ENCODE peak calls at places on chromosomes 2 and 18, in nine cellular contexts. One of them, this sample, is unnamed.

GRCh38 chr2:112085916-112086669 is 31.0 kb downstream of the TMEM87B start:
- DNase-seq in HFF-Myc: no peak
- DNase-seq in cardiac fibroblast: peak
- DNase-seq in body of pancreas: no peak
- DNase-seq in Caco-2: no peak
- DNase-seq in LNCaP clone FGC: no peak
- DNase-seq in vagina: no peak
- DNase-seq in IMR-90: no peak
- DNase-seq in tibial artery: peak
- DNase-seq in this sample: no peak

GRCh38 chr2:121038831-121039230 is 246.2 kb downstream of the TFCP2L1 start:
- DNase-seq in Caco-2: no peak
- DNase-seq in IMR-90: no peak
- DNase-seq in body of pancreas: peak
- DNase-seq in vagina: no peak
- DNase-seq in LNCaP clone FGC: no peak
- DNase-seq in tibial artery: peak
- DNase-seq in cardiac fibroblast: no peak
- DNase-seq in HFF-Myc: no peak
- DNase-seq in this sample: peak

GRCh38 chr2:38212312-38212711 is 136.4 kb upstream of the CYP1B1 start:
- DNase-seq in tibial artery: no peak
- DNase-seq in IMR-90: no peak
- DNase-seq in Caco-2: no peak
- DNase-seq in HFF-Myc: no peak
- DNase-seq in body of pancreas: no peak
- DNase-seq in LNCaP clone FGC: no peak
- DNase-seq in vagina: no peak
- DNase-seq in cardiac fibroblast: no peak
- DNase-seq in this sample: no peak

GRCh38 chr2:151347294-151347693 is 10.1 kb upstream of the TNFAIP6 start:
- DNase-seq in tibial artery: no peak
- DNase-seq in HFF-Myc: no peak
- DNase-seq in body of pancreas: no peak
- DNase-seq in cardiac fibroblast: no peak
- DNase-seq in vagina: no peak
- DNase-seq in Caco-2: no peak
- DNase-seq in IMR-90: no peak
- DNase-seq in LNCaP clone FGC: no peak
- DNase-seq in this sample: no peak

GRCh38 chr2:111919794-111920608 is 21.6 kb downstream of the MERTK start:
- DNase-seq in Caco-2: peak
- DNase-seq in cardiac fibroblast: no peak
- DNase-seq in vagina: no peak
- DNase-seq in body of pancreas: peak
- DNase-seq in tibial artery: peak
- DNase-seq in IMR-90: no peak
- DNase-seq in HFF-Myc: no peak
- DNase-seq in LNCaP clone FGC: peak
- DNase-seq in this sample: no peak

GRCh38 chr2:149094217-149095015 is 55.9 kb downstream of the LYPD6B start:
- DNase-seq in LNCaP clone FGC: no peak
- DNase-seq in Caco-2: no peak
- DNase-seq in vagina: no peak
- DNase-seq in body of pancreas: no peak
- DNase-seq in cardiac fibroblast: no peak
- DNase-seq in tibial artery: no peak
- DNase-seq in HFF-Myc: no peak
- DNase-seq in IMR-90: no peak
- DNase-seq in this sample: peak

GRCh38 chr2:28610583-28611201 is 114.8 kb downstream of the PLB1 start:
- DNase-seq in Caco-2: no peak
- DNase-seq in IMR-90: peak
- DNase-seq in HFF-Myc: peak
- DNase-seq in body of pancreas: peak
- DNase-seq in tibial artery: peak
- DNase-seq in vagina: peak
- DNase-seq in cardiac fibroblast: peak
- DNase-seq in LNCaP clone FGC: peak
- DNase-seq in this sample: peak

GRCh38 chr2:62180960-62181359 is 15.0 kb upstream of the B3GNT2 start:
- DNase-seq in Caco-2: no peak
- DNase-seq in vagina: no peak
- DNase-seq in tibial artery: no peak
- DNase-seq in HFF-Myc: no peak
- DNase-seq in IMR-90: no peak
- DNase-seq in LNCaP clone FGC: no peak
- DNase-seq in cardiac fibroblast: no peak
- DNase-seq in body of pancreas: no peak
- DNase-seq in this sample: no peak

GRCh38 chr2:99864561-99865216 is 277.7 kb downstream of the AFF3 start:
- DNase-seq in vagina: no peak
- DNase-seq in body of pancreas: no peak
- DNase-seq in IMR-90: peak
- DNase-seq in tibial artery: no peak
- DNase-seq in cardiac fibroblast: peak
- DNase-seq in LNCaP clone FGC: peak
- DNase-seq in HFF-Myc: no peak
- DNase-seq in Caco-2: no peak
- DNase-seq in this sample: no peak

GRCh38 chr18:79742076-79742475 is 55.7 kb upstream of the KCNG2 start:
- DNase-seq in Caco-2: no peak
- DNase-seq in body of pancreas: no peak
- DNase-seq in cardiac fibroblast: no peak
- DNase-seq in vagina: no peak
- DNase-seq in IMR-90: no peak
- DNase-seq in tibial artery: peak
- DNase-seq in HFF-Myc: no peak
- DNase-seq in LNCaP clone FGC: no peak
- DNase-seq in this sample: no peak

GRCh38 chr18:22504251-22504650 is 86.5 kb upstream of the CTAGE1 start:
- DNase-seq in Caco-2: no peak
- DNase-seq in HFF-Myc: no peak
- DNase-seq in LNCaP clone FGC: no peak
- DNase-seq in body of pancreas: no peak
- DNase-seq in cardiac fibroblast: no peak
- DNase-seq in vagina: no peak
- DNase-seq in tibial artery: no peak
- DNase-seq in IMR-90: no peak
- DNase-seq in this sample: no peak

GRCh38 chr18:43620936-43621335 is 343.6 kb upstream of the SYT4 start:
- DNase-seq in cardiac fibroblast: peak
- DNase-seq in vagina: no peak
- DNase-seq in Caco-2: no peak
- DNase-seq in HFF-Myc: peak
- DNase-seq in body of pancreas: no peak
- DNase-seq in tibial artery: no peak
- DNase-seq in IMR-90: peak
- DNase-seq in LNCaP clone FGC: peak
- DNase-seq in this sample: peak

GRCh38 chr2:108413731-108414130 is 35.3 kb upstream of the GCC2 start:
- DNase-seq in vagina: no peak
- DNase-seq in body of pancreas: no peak
- DNase-seq in HFF-Myc: no peak
- DNase-seq in LNCaP clone FGC: no peak
- DNase-seq in tibial artery: no peak
- DNase-seq in IMR-90: no peak
- DNase-seq in cardiac fibroblast: no peak
- DNase-seq in Caco-2: no peak
- DNase-seq in this sample: no peak

GRCh38 chr2:169705927-169706326 is 11.7 kb downstream of the PHOSPHO2 start:
- DNase-seq in cardiac fibroblast: no peak
- DNase-seq in Caco-2: no peak
- DNase-seq in LNCaP clone FGC: no peak
- DNase-seq in body of pancreas: no peak
- DNase-seq in IMR-90: peak
- DNase-seq in vagina: no peak
- DNase-seq in HFF-Myc: no peak
- DNase-seq in tibial artery: no peak
- DNase-seq in this sample: no peak

GRCh38 chr18:79988079-79988924 is at the start of gene TXNL4A:
- DNase-seq in tibial artery: peak
- DNase-seq in cardiac fibroblast: peak
- DNase-seq in HFF-Myc: peak
- DNase-seq in LNCaP clone FGC: peak
- DNase-seq in Caco-2: peak
- DNase-seq in vagina: no peak
- DNase-seq in body of pancreas: peak
- DNase-seq in IMR-90: peak
- DNase-seq in this sample: peak

GRCh38 chr2:160351978-160352377 is 141.6 kb downstream of the RBMS1 start:
- DNase-seq in tibial artery: no peak
- DNase-seq in LNCaP clone FGC: no peak
- DNase-seq in IMR-90: peak
- DNase-seq in vagina: no peak
- DNase-seq in Caco-2: no peak
- DNase-seq in HFF-Myc: no peak
- DNase-seq in cardiac fibroblast: peak
- DNase-seq in body of pancreas: no peak
- DNase-seq in this sample: peak

GRCh38 chr2:39697480-39697879 is 31.8 kb downstream of the TMEM178A start:
- DNase-seq in body of pancreas: peak
- DNase-seq in vagina: no peak
- DNase-seq in IMR-90: peak
- DNase-seq in tibial artery: peak
- DNase-seq in Caco-2: no peak
- DNase-seq in HFF-Myc: no peak
- DNase-seq in LNCaP clone FGC: no peak
- DNase-seq in cardiac fibroblast: no peak
- DNase-seq in this sample: no peak

GRCh38 chr2:216555274-216555673 is 56.6 kb downstream of the RPL37A start:
- DNase-seq in vagina: no peak
- DNase-seq in cardiac fibroblast: peak
- DNase-seq in tibial artery: peak
- DNase-seq in Caco-2: no peak
- DNase-seq in HFF-Myc: no peak
- DNase-seq in LNCaP clone FGC: no peak
- DNase-seq in IMR-90: no peak
- DNase-seq in body of pancreas: peak
- DNase-seq in this sample: peak

GRCh38 chr2:238670341-238670681 is 177.6 kb upstream of the TWIST2 start:
- DNase-seq in LNCaP clone FGC: no peak
- DNase-seq in HFF-Myc: no peak
- DNase-seq in vagina: no peak
- DNase-seq in Caco-2: no peak
- DNase-seq in tibial artery: no peak
- DNase-seq in body of pancreas: no peak
- DNase-seq in cardiac fibroblast: no peak
- DNase-seq in IMR-90: no peak
- DNase-seq in this sample: no peak

GRCh38 chr2:85441859-85442258 is 23.3 kb downstream of the SH2D6 start:
- DNase-seq in HFF-Myc: no peak
- DNase-seq in Caco-2: no peak
- DNase-seq in tibial artery: no peak
- DNase-seq in IMR-90: no peak
- DNase-seq in vagina: no peak
- DNase-seq in body of pancreas: no peak
- DNase-seq in cardiac fibroblast: no peak
- DNase-seq in LNCaP clone FGC: no peak
- DNase-seq in this sample: no peak

GRCh38 chr18:79580481-79581171 is 99.0 kb upstream of the CTDP1 start:
- DNase-seq in IMR-90: no peak
- DNase-seq in tibial artery: peak
- DNase-seq in body of pancreas: peak
- DNase-seq in LNCaP clone FGC: no peak
- DNase-seq in vagina: no peak
- DNase-seq in Caco-2: no peak
- DNase-seq in cardiac fibroblast: no peak
- DNase-seq in HFF-Myc: no peak
- DNase-seq in this sample: no peak

GRCh38 chr2:109448946-109449788 is 164.6 kb downstream of the SEPTIN10 start:
- DNase-seq in tibial artery: peak
- DNase-seq in body of pancreas: no peak
- DNase-seq in cardiac fibroblast: no peak
- DNase-seq in IMR-90: no peak
- DNase-seq in LNCaP clone FGC: peak
- DNase-seq in Caco-2: peak
- DNase-seq in vagina: no peak
- DNase-seq in HFF-Myc: no peak
- DNase-seq in this sample: peak

GRCh38 chr2:135744761-135745314 is 3.2 kb downstream of the UBXN4 start:
- DNase-seq in Caco-2: peak
- DNase-seq in LNCaP clone FGC: no peak
- DNase-seq in vagina: no peak
- DNase-seq in IMR-90: peak
- DNase-seq in HFF-Myc: no peak
- DNase-seq in tibial artery: no peak
- DNase-seq in cardiac fibroblast: peak
- DNase-seq in body of pancreas: peak
- DNase-seq in this sample: peak
- H3K4me3 ChIP-seq in Caco-2: no peak
- H3K4me3 ChIP-seq in LNCaP clone FGC: no peak
- H3K4me3 ChIP-seq in vagina: no peak
- H3K4me3 ChIP-seq in IMR-90: no peak
- H3K4me3 ChIP-seq in HFF-Myc: no peak
- H3K4me3 ChIP-seq in tibial artery: no peak
- H3K4me3 ChIP-seq in cardiac fibroblast: no peak
- H3K4me3 ChIP-seq in body of pancreas: no peak
- H3K4me3 ChIP-seq in this sample: no peak

DNA sequence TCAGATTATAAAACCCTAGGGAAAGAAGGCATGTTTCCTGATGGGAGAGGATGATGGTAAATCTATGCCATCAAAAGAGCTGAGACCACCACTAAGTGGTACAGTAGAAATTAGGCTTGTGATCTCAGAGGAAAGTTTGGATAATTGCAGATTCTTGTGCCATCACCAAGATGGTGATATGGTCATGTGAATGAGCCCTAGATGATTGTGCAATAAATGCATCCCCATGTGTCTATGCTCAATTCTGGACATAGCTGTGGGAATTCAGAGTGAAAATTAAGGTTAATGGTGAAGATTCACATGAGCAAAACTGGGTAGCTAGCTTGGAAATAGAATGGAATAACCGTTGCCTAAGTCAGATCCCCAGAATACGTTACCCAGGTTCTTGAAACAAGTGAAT is 496.1 kb upstream of the FSIP2 start:
- DNase-seq in Caco-2: no peak
- DNase-seq in LNCaP clone FGC: no peak
- DNase-seq in IMR-90: no peak
- DNase-seq in cardiac fibroblast: no peak
- DNase-seq in HFF-Myc: no peak
- DNase-seq in tibial artery: no peak
- DNase-seq in body of pancreas: no peak
- DNase-seq in vagina: no peak
- DNase-seq in this sample: no peak
- TF ChIP-seq CTCF in Caco-2: no peak
- TF ChIP-seq CTCF in LNCaP clone FGC: no peak
- TF ChIP-seq CTCF in IMR-90: no peak
- TF ChIP-seq CTCF in cardiac fibroblast: no peak
- TF ChIP-seq CTCF in HFF-Myc: no peak
- TF ChIP-seq CTCF in tibial artery: no peak
- TF ChIP-seq CTCF in body of pancreas: no peak
- TF ChIP-seq CTCF in vagina: no peak
- TF ChIP-seq CTCF in this sample: no peak

GRCh38 chr2:171707752-171708151 is 20.5 kb downstream of the DYNC1I2 start:
- DNase-seq in body of pancreas: no peak
- DNase-seq in tibial artery: no peak
- DNase-seq in Caco-2: no peak
- DNase-seq in vagina: no peak
- DNase-seq in cardiac fibroblast: no peak
- DNase-seq in HFF-Myc: no peak
- DNase-seq in IMR-90: no peak
- DNase-seq in LNCaP clone FGC: no peak
- DNase-seq in this sample: peak
- H3K4me3 ChIP-seq in body of pancreas: no peak
- H3K4me3 ChIP-seq in tibial artery: no peak
- H3K4me3 ChIP-seq in Caco-2: no peak
- H3K4me3 ChIP-seq in vagina: no peak
- H3K4me3 ChIP-seq in cardiac fibroblast: no peak
- H3K4me3 ChIP-seq in HFF-Myc: no peak
- H3K4me3 ChIP-seq in IMR-90: no peak
- H3K4me3 ChIP-seq in LNCaP clone FGC: no peak
- H3K4me3 ChIP-seq in this sample: no peak

GRCh38 chr2:202072226-202072625 is 829 bp upstream of the KIAA2012 start:
- DNase-seq in IMR-90: no peak
- DNase-seq in cardiac fibroblast: no peak
- DNase-seq in LNCaP clone FGC: no peak
- DNase-seq in Caco-2: no peak
- DNase-seq in body of pancreas: no peak
- DNase-seq in tibial artery: no peak
- DNase-seq in HFF-Myc: no peak
- DNase-seq in vagina: no peak
- DNase-seq in this sample: no peak
- TF ChIP-seq CTCF in IMR-90: peak
- TF ChIP-seq CTCF in cardiac fibroblast: peak
- TF ChIP-seq CTCF in LNCaP clone FGC: peak
- TF ChIP-seq CTCF in Caco-2: peak
- TF ChIP-seq CTCF in body of pancreas: no peak
- TF ChIP-seq CTCF in tibial artery: no peak
- TF ChIP-seq CTCF in HFF-Myc: peak
- TF ChIP-seq CTCF in vagina: no peak
- TF ChIP-seq CTCF in this sample: peak